ENCODE peak calls at places on chromosomes 2 and 18, in seven cellular contexts. One of them, this sample, is unnamed. For H3K4me1, the result is how much of the 10 kb centered on the place peaks cover.

GRCh38 chr2:74051504-74051903 is 66.8 kb downstream of the TET3 start:
- DNase-seq in A549: no peak
- DNase-seq in HepG2: no peak
- DNase-seq in K562: no peak
- DNase-seq in upper lobe of left lung: no peak
- DNase-seq in SK-N-SH: no peak
- DNase-seq in H1: no peak
- DNase-seq in this sample: no peak

GRCh38 chr18:50424877-50425690 is 50.2 kb downstream of the SKA1 start:
- DNase-seq in A549: no peak
- DNase-seq in HepG2: peak
- DNase-seq in K562: peak
- DNase-seq in upper lobe of left lung: peak
- DNase-seq in SK-N-SH: no peak
- DNase-seq in H1: no peak
- DNase-seq in this sample: no peak

GRCh38 chr2:207933396-207934045 is 91.8 kb downstream of the PLEKHM3 start:
- DNase-seq in A549: no peak
- DNase-seq in HepG2: no peak
- DNase-seq in K562: no peak
- DNase-seq in upper lobe of left lung: peak
- DNase-seq in SK-N-SH: no peak
- DNase-seq in H1: peak
- DNase-seq in this sample: no peak

GRCh38 chr2:20182241-20182931 is 42.5 kb downstream of the SDC1 start:
- DNase-seq in A549: peak
- DNase-seq in HepG2: no peak
- DNase-seq in K562: peak
- DNase-seq in upper lobe of left lung: peak
- DNase-seq in SK-N-SH: no peak
- DNase-seq in H1: no peak
- DNase-seq in this sample: no peak

GRCh38 chr2:148829618-148830017 is 45.4 kb upstream of the KIF5C start:
- DNase-seq in A549: no peak
- DNase-seq in HepG2: no peak
- DNase-seq in K562: no peak
- DNase-seq in upper lobe of left lung: no peak
- DNase-seq in SK-N-SH: no peak
- DNase-seq in H1: no peak
- DNase-seq in this sample: no peak

GRCh38 chr2:6826081-6826913 is 39.4 kb downstream of the CMPK2 start:
- DNase-seq in A549: peak
- DNase-seq in HepG2: peak
- DNase-seq in K562: peak
- DNase-seq in upper lobe of left lung: peak
- DNase-seq in SK-N-SH: no peak
- DNase-seq in H1: no peak
- DNase-seq in this sample: no peak

GRCh38 chr2:40204268-40204667 is 247.6 kb downstream of the SLC8A1 start:
- DNase-seq in A549: no peak
- DNase-seq in HepG2: no peak
- DNase-seq in K562: no peak
- DNase-seq in upper lobe of left lung: no peak
- DNase-seq in SK-N-SH: no peak
- DNase-seq in H1: no peak
- DNase-seq in this sample: no peak

GRCh38 chr2:85611705-85612587 is at the start of gene C2orf68:
- DNase-seq in A549: peak
- DNase-seq in HepG2: peak
- DNase-seq in K562: peak
- DNase-seq in upper lobe of left lung: peak
- DNase-seq in SK-N-SH: peak
- DNase-seq in H1: peak
- DNase-seq in this sample: peak

GRCh38 chr2:239820836-239821693 is 204.1 kb downstream of the NDUFA10 start:
- DNase-seq in A549: no peak
- DNase-seq in HepG2: no peak
- DNase-seq in K562: no peak
- DNase-seq in upper lobe of left lung: no peak
- DNase-seq in SK-N-SH: no peak
- DNase-seq in H1: no peak
- DNase-seq in this sample: no peak

GRCh38 chr2:113069676-113070605 is 2.2 kb downstream of the IL1F10 start:
- DNase-seq in A549: no peak
- DNase-seq in HepG2: no peak
- DNase-seq in K562: no peak
- DNase-seq in upper lobe of left lung: no peak
- DNase-seq in SK-N-SH: no peak
- DNase-seq in H1: no peak
- DNase-seq in this sample: no peak

GRCh38 chr18:48409591-48410094 is 460 bp upstream of the ZBTB7C start:
- DNase-seq in A549: no peak
- DNase-seq in HepG2: no peak
- DNase-seq in K562: peak
- DNase-seq in upper lobe of left lung: peak
- DNase-seq in SK-N-SH: peak
- DNase-seq in H1: no peak
- DNase-seq in this sample: no peak

GRCh38 chr2:31397099-31397498 is 17.4 kb downstream of the XDH start:
- DNase-seq in A549: no peak
- DNase-seq in HepG2: no peak
- DNase-seq in K562: no peak
- DNase-seq in upper lobe of left lung: no peak
- DNase-seq in SK-N-SH: no peak
- DNase-seq in H1: no peak
- DNase-seq in this sample: no peak

GRCh38 chr2:112024246-112024645 is 30.8 kb upstream of the TMEM87B start:
- DNase-seq in A549: no peak
- DNase-seq in HepG2: no peak
- DNase-seq in K562: no peak
- DNase-seq in upper lobe of left lung: no peak
- DNase-seq in SK-N-SH: no peak
- DNase-seq in H1: no peak
- DNase-seq in this sample: no peak

GRCh38 chr2:172807011-172807410 is 71.4 kb downstream of the RAPGEF4 start:
- DNase-seq in A549: no peak
- DNase-seq in HepG2: no peak
- DNase-seq in K562: no peak
- DNase-seq in upper lobe of left lung: no peak
- DNase-seq in SK-N-SH: no peak
- DNase-seq in H1: no peak
- DNase-seq in this sample: no peak

GRCh38 chr2:28717339-28717758 is 34.3 kb upstream of the PPP1CB start:
- DNase-seq in A549: peak
- DNase-seq in HepG2: peak
- DNase-seq in K562: no peak
- DNase-seq in upper lobe of left lung: peak
- DNase-seq in SK-N-SH: no peak
- DNase-seq in H1: no peak
- DNase-seq in this sample: no peak

GRCh38 chr18:22349966-22350365 is 67.7 kb downstream of the CTAGE1 start:
- DNase-seq in A549: no peak
- DNase-seq in HepG2: no peak
- DNase-seq in K562: no peak
- DNase-seq in upper lobe of left lung: no peak
- DNase-seq in SK-N-SH: no peak
- DNase-seq in H1: no peak
- DNase-seq in this sample: no peak

GRCh38 chr18:22349317-22349898 is 68.3 kb downstream of the CTAGE1 start:
- DNase-seq in A549: no peak
- DNase-seq in HepG2: no peak
- DNase-seq in K562: no peak
- DNase-seq in upper lobe of left lung: no peak
- DNase-seq in SK-N-SH: no peak
- DNase-seq in H1: no peak
- DNase-seq in this sample: no peak

GRCh38 chr18:22355598-22355997 is 62.1 kb downstream of the CTAGE1 start:
- DNase-seq in A549: no peak
- DNase-seq in HepG2: no peak
- DNase-seq in K562: no peak
- DNase-seq in upper lobe of left lung: no peak
- DNase-seq in SK-N-SH: no peak
- DNase-seq in H1: no peak
- DNase-seq in this sample: no peak

GRCh38 chr18:22355069-22355468 is 62.6 kb downstream of the CTAGE1 start:
- DNase-seq in A549: no peak
- DNase-seq in HepG2: no peak
- DNase-seq in K562: no peak
- DNase-seq in upper lobe of left lung: no peak
- DNase-seq in SK-N-SH: no peak
- DNase-seq in H1: no peak
- DNase-seq in this sample: no peak
- TF ChIP-seq EP300 in A549: no peak
- TF ChIP-seq EP300 in HepG2: no peak
- TF ChIP-seq EP300 in K562: no peak
- TF ChIP-seq EP300 in upper lobe of left lung: no peak
- TF ChIP-seq EP300 in SK-N-SH: no peak
- TF ChIP-seq EP300 in H1: no peak
- TF ChIP-seq EP300 in this sample: no peak

DNA sequence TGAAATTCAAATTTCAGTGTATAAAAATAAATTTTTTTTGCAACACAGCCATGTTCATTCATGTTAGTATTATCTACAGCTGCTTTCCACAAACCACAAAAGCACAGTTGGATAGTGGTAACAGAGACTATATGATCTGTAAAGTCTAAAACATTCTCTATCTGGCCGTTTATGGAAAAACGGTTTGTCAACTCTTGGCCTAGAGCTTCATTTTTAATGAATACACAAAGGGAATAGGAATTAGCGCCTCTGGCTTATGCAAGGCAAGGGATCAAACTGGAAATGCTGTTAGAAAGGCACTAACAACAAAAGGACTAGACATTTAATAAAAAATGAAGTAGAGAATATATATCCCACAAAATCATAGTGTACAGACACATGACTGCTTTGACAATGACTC is 211.9 kb downstream of the EXOC6B start:
- DNase-seq in A549: no peak
- DNase-seq in HepG2: no peak
- DNase-seq in K562: no peak
- DNase-seq in upper lobe of left lung: no peak
- DNase-seq in SK-N-SH: no peak
- DNase-seq in H1: no peak
- DNase-seq in this sample: no peak
- H3K4me3 ChIP-seq in A549: no peak
- H3K4me3 ChIP-seq in HepG2: no peak
- H3K4me3 ChIP-seq in K562: no peak
- H3K4me3 ChIP-seq in upper lobe of left lung: no peak
- H3K4me3 ChIP-seq in SK-N-SH: no peak
- H3K4me3 ChIP-seq in H1: no peak
- H3K4me3 ChIP-seq in this sample: no peak

GRCh38 chr2:43142921-43143438 is 83.4 kb downstream of the ZFP36L2 start:
- DNase-seq in A549: peak
- DNase-seq in HepG2: peak
- DNase-seq in K562: peak
- DNase-seq in upper lobe of left lung: no peak
- DNase-seq in SK-N-SH: no peak
- DNase-seq in H1: no peak
- DNase-seq in this sample: no peak

GRCh38 chr2:43136862-43137261 is 89.5 kb downstream of the ZFP36L2 start:
- DNase-seq in A549: no peak
- DNase-seq in HepG2: no peak
- DNase-seq in K562: no peak
- DNase-seq in upper lobe of left lung: peak
- DNase-seq in SK-N-SH: peak
- DNase-seq in H1: no peak
- DNase-seq in this sample: no peak

GRCh38 chr2:43139501-43139900 is 86.9 kb downstream of the ZFP36L2 start:
- DNase-seq in A549: no peak
- DNase-seq in HepG2: no peak
- DNase-seq in K562: no peak
- DNase-seq in upper lobe of left lung: no peak
- DNase-seq in SK-N-SH: no peak
- DNase-seq in H1: no peak
- DNase-seq in this sample: no peak

GRCh38 chr2:43138441-43138840 is 88.0 kb downstream of the ZFP36L2 start:
- DNase-seq in A549: no peak
- DNase-seq in HepG2: no peak
- DNase-seq in K562: no peak
- DNase-seq in upper lobe of left lung: no peak
- DNase-seq in SK-N-SH: no peak
- DNase-seq in H1: no peak
- DNase-seq in this sample: no peak

DNA sequence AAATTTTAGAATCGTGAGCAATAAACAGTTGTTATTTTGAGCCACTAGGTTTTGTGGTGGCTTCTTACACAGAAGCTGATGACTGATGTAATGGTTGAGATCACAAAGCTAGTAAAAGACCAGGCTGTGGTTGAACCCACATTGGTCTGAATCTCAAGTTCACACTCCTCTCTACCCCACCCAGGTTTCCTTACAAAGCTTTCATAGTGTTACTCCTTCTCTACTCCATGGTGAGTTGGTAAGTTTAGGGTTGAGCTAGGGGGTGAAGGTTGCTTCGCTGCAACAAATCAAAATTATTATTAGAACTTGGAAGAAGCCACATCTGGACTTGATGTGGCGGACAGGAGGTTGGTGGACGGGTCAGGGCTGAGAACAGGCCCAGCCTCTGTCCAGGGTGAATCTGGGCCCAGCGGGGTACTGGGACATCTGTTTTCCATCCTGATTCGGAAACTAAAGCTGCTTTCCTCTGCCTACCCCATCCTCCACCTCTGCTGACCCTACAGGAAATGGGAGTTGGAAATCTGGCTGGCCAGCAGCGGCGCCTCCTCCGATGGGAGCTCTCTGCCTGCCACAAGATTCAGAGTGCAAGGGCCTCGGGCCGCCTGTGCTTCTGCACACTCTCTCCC is 86.3 kb downstream of the ZFP36L2 start:
- DNase-seq in A549: no peak
- DNase-seq in HepG2: no peak
- DNase-seq in K562: no peak
- DNase-seq in upper lobe of left lung: no peak
- DNase-seq in SK-N-SH: peak
- DNase-seq in H1: no peak
- DNase-seq in this sample: peak
- H3K4me1 ChIP-seq in A549: under half
- H3K4me1 ChIP-seq in HepG2: half or more
- H3K4me1 ChIP-seq in K562: under half
- H3K4me1 ChIP-seq in upper lobe of left lung: under half
- H3K4me1 ChIP-seq in SK-N-SH: under half
- H3K4me1 ChIP-seq in H1: under half
- H3K4me1 ChIP-seq in this sample: under half

DNA sequence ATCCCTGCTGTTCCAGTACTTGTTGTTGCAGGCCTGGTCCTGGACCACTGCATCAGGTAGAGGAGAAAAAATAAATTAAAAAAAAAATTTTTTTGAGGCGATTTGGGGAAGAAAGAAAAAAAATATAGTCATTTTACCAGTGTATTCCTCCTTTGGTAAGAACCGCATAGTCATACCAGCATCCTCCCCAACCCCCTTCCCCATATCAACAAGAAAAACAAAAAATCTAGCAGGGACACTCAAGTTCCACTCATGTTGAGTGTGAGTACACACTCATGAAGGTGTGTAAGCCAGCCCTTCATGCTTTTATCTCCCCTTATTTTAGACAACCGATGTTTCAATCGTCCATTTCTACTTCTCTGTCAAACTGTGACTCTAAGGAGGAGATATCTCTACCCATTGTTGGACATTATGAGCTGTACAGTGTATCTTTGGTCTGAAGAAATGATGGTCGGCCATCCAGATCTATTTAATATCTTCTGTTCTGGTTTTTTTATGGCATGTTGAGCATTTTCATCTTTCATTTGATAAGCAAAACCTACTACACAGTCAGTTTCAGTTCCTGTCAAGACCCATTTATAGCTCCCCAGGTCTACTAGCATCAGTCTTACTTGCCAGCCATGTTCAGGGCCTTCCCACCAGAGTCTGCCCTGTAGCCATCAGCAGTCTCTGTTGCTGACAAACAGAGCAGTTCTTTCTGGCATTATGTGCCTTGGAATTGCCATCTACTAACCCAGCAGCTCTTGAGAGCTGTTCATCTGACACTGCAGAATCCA is 20.0 kb downstream of the ELP2 start:
- DNase-seq in A549: no peak
- DNase-seq in HepG2: no peak
- DNase-seq in K562: no peak
- DNase-seq in upper lobe of left lung: no peak
- DNase-seq in SK-N-SH: no peak
- DNase-seq in H1: no peak
- DNase-seq in this sample: no peak
- TF ChIP-seq EP300 in A549: no peak
- TF ChIP-seq EP300 in HepG2: no peak
- TF ChIP-seq EP300 in K562: no peak
- TF ChIP-seq EP300 in upper lobe of left lung: no peak
- TF ChIP-seq EP300 in SK-N-SH: no peak
- TF ChIP-seq EP300 in H1: no peak
- TF ChIP-seq EP300 in this sample: no peak